ENCODE peak calls at places on chromosomes 12 and 14, in four cellular contexts. One of them, this sample, is unnamed.

GRCh38 chr14:70753518-70753953 is 55.8 kb downstream of the MAP3K9 start:
- DNase-seq in choroid plexus epithelial cell: no peak
- DNase-seq in mucosa of descending colon: peak
- DNase-seq in psoas muscle: no peak
- DNase-seq in this sample: peak

GRCh38 chr12:716506-716905 is 35.9 kb upstream of the WNK1 start:
- DNase-seq in choroid plexus epithelial cell: peak
- DNase-seq in mucosa of descending colon: no peak
- DNase-seq in psoas muscle: no peak
- DNase-seq in this sample: no peak

GRCh38 chr14:69658664-69659261 is 47.4 kb downstream of the SUSD6 start:
- DNase-seq in choroid plexus epithelial cell: peak
- DNase-seq in mucosa of descending colon: no peak
- DNase-seq in psoas muscle: no peak
- DNase-seq in this sample: no peak

GRCh38 chr12:6833189-6833890 is 5.1 kb downstream of the P3H3 start:
- DNase-seq in choroid plexus epithelial cell: no peak
- DNase-seq in mucosa of descending colon: no peak
- DNase-seq in psoas muscle: peak
- DNase-seq in this sample: no peak

GRCh38 chr12:6265038-6265405 is 45.5 kb upstream of the PLEKHG6 start:
- DNase-seq in choroid plexus epithelial cell: no peak
- DNase-seq in mucosa of descending colon: no peak
- DNase-seq in psoas muscle: no peak
- DNase-seq in this sample: no peak

GRCh38 chr12:59383426-59383822 is 212.4 kb upstream of the SLC16A7 start:
- DNase-seq in choroid plexus epithelial cell: peak
- DNase-seq in mucosa of descending colon: no peak
- DNase-seq in psoas muscle: no peak
- DNase-seq in this sample: no peak

GRCh38 chr14:104931771-104932675 is 7.3 kb downstream of the PLD4 start:
- DNase-seq in choroid plexus epithelial cell: no peak
- DNase-seq in mucosa of descending colon: no peak
- DNase-seq in psoas muscle: no peak
- DNase-seq in this sample: no peak

GRCh38 chr12:2686280-2686646 is 108.5 kb upstream of the FKBP4 start:
- DNase-seq in choroid plexus epithelial cell: no peak
- DNase-seq in mucosa of descending colon: no peak
- DNase-seq in psoas muscle: no peak
- DNase-seq in this sample: no peak

GRCh38 chr14:80705241-80705980 is 236.1 kb downstream of the CEP128 start:
- DNase-seq in choroid plexus epithelial cell: no peak
- DNase-seq in mucosa of descending colon: no peak
- DNase-seq in psoas muscle: no peak
- DNase-seq in this sample: no peak

GRCh38 chr12:30828686-30829085 is 73.9 kb upstream of the CAPRIN2 start:
- DNase-seq in choroid plexus epithelial cell: no peak
- DNase-seq in mucosa of descending colon: no peak
- DNase-seq in psoas muscle: no peak
- DNase-seq in this sample: no peak

GRCh38 chr12:131242741-131243496 is 289.2 kb downstream of the ADGRD1 start:
- DNase-seq in choroid plexus epithelial cell: no peak
- DNase-seq in mucosa of descending colon: no peak
- DNase-seq in psoas muscle: no peak
- DNase-seq in this sample: no peak

GRCh38 chr12:40183745-40184144 is 41.1 kb upstream of the LRRK2 start:
- DNase-seq in choroid plexus epithelial cell: no peak
- DNase-seq in mucosa of descending colon: no peak
- DNase-seq in psoas muscle: no peak
- DNase-seq in this sample: no peak

DNA sequence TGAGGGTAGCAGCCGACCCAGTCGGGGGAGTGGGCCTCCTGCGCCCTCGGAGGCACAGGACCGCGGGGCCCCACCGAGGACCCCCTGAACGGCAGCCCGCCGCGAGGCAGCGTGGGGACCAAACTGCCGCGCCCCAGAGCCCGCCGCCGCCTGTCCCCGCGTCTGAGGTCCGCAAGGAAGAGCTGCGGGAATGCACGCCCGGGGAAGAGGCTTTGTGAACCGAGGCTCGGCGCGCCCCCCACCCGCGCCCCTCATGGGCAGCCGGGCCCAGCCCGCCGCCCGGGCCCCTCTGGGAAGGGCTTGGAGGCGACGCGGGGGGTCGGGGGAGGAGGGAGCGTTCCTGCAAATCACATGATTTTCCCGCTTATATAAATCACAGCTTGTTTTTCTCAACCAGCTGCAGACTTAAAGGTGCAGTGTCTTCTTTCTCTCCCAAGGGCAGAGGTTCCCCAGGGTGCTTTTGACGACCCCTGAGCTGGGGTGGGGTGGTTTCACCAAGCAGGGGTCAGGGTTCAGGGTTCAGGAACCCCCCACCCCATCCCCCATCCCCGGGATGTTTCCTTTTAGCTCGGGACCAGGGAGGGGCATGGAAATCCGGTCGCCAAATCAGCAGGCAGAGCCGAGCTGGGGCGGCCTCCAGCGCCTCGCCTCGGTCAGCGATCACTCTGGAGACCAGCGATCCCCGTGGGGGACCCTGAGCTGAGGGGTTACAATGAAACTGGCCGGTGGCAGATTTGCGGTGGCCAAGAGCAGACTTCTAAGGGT is 44.7 kb upstream of the ATP23 start:
- DNase-seq in choroid plexus epithelial cell: peak
- DNase-seq in mucosa of descending colon: peak
- DNase-seq in psoas muscle: peak
- DNase-seq in this sample: peak
- TF ChIP-seq CTCF in choroid plexus epithelial cell: peak
- TF ChIP-seq CTCF in mucosa of descending colon: peak
- TF ChIP-seq CTCF in psoas muscle: peak
- TF ChIP-seq CTCF in this sample: no peak

GRCh38 chr14:75258803-75259509 is 19.7 kb upstream of the FOS start:
- DNase-seq in choroid plexus epithelial cell: peak
- DNase-seq in mucosa of descending colon: peak
- DNase-seq in psoas muscle: peak
- DNase-seq in this sample: peak
- TF ChIP-seq CTCF in choroid plexus epithelial cell: no peak
- TF ChIP-seq CTCF in mucosa of descending colon: no peak
- TF ChIP-seq CTCF in psoas muscle: no peak
- TF ChIP-seq CTCF in this sample: no peak

GRCh38 chr12:19181666-19182426 is 52.3 kb downstream of the PLEKHA5 start:
- DNase-seq in choroid plexus epithelial cell: peak
- DNase-seq in mucosa of descending colon: no peak
- DNase-seq in psoas muscle: no peak
- DNase-seq in this sample: no peak

GRCh38 chr12:19185262-19185929 is 55.9 kb downstream of the PLEKHA5 start:
- DNase-seq in choroid plexus epithelial cell: no peak
- DNase-seq in mucosa of descending colon: no peak
- DNase-seq in psoas muscle: no peak
- DNase-seq in this sample: no peak

GRCh38 chr12:19179986-19180385 is 50.5 kb downstream of the PLEKHA5 start:
- DNase-seq in choroid plexus epithelial cell: no peak
- DNase-seq in mucosa of descending colon: no peak
- DNase-seq in psoas muscle: no peak
- DNase-seq in this sample: no peak

GRCh38 chr12:19186722-19187661 is 57.5 kb downstream of the PLEKHA5 start:
- DNase-seq in choroid plexus epithelial cell: peak
- DNase-seq in mucosa of descending colon: peak
- DNase-seq in psoas muscle: no peak
- DNase-seq in this sample: no peak

DNA sequence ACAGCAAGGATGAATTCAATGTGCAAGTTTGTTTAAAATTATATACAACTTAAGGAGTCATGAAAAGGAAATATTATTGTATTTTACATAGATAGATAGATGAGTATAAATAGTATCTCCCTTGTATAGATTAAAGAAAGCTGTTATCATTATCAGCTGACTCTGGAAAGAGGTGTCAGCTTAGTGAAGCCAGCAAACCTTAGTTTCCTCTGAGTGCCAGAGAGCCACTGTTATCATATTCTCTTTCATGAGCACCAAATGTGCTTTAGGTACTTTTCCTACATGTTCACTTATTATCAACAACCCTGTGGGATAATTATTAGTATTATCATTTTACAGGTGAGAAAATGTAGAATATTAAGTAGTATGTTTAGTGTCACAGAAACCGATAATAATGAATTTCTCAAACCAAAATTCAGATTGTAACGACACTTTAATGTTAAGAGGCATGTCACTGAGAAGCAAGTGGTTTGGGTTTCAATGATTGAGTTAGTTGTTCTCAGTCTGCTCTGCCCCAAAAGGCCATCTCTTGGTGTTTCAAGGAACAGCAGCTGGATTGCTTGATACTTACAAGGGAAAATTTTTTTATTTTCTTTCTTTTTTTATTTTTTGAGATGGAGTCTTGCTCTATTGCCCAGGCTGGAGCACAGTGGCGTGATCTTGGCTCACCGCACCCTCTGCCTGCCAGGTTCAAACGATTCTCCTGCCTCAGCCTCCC is 53.7 kb downstream of the PLEKHA5 start:
- DNase-seq in choroid plexus epithelial cell: peak
- DNase-seq in mucosa of descending colon: no peak
- DNase-seq in psoas muscle: no peak
- DNase-seq in this sample: no peak
- TF ChIP-seq CTCF in choroid plexus epithelial cell: peak
- TF ChIP-seq CTCF in mucosa of descending colon: no peak
- TF ChIP-seq CTCF in psoas muscle: no peak
- TF ChIP-seq CTCF in this sample: no peak

GRCh38 chr12:10165421-10165820 is 6.5 kb downstream of the OLR1 start:
- DNase-seq in choroid plexus epithelial cell: peak
- DNase-seq in mucosa of descending colon: no peak
- DNase-seq in psoas muscle: no peak
- DNase-seq in this sample: no peak
- TF ChIP-seq CTCF in choroid plexus epithelial cell: no peak
- TF ChIP-seq CTCF in mucosa of descending colon: no peak
- TF ChIP-seq CTCF in psoas muscle: no peak
- TF ChIP-seq CTCF in this sample: no peak

GRCh38 chr12:102513739-102514138 is 33.4 kb upstream of the IGF1 start:
- DNase-seq in choroid plexus epithelial cell: peak
- DNase-seq in mucosa of descending colon: no peak
- DNase-seq in psoas muscle: no peak
- DNase-seq in this sample: no peak
- TF ChIP-seq CTCF in choroid plexus epithelial cell: peak
- TF ChIP-seq CTCF in mucosa of descending colon: no peak
- TF ChIP-seq CTCF in psoas muscle: no peak
- TF ChIP-seq CTCF in this sample: no peak

This sample was measured in lower leg skin.